ENCODE peak calls at places on chromosomes 16 and 17, in nine cellular contexts. E, H, L, R, O, N, X, G and Y are unnamed samples.

GRCh38 chr17:47239663-47240374 is 13.8 kb upstream of the ITGB3 start:
- DNase-seq in E (no peak), H (no peak), L (peak), R (no peak), O (no peak), N (no peak), X (peak), G (no peak), Y (peak)

GRCh38 chr17:44221072-44221861 is 1.8 kb upstream of the UBTF start:
- DNase-seq in E (peak), H (peak), L (peak), R (peak), O (peak), N (peak), X (peak), G (peak), Y (peak)

GRCh38 chr16:85460252-85460982 is 152.7 kb upstream of the GSE1 start:
- DNase-seq in E (no peak), H (no peak), L (no peak), R (no peak), O (no peak), N (no peak), X (no peak), G (no peak), Y (no peak)

GRCh38 chr16:68475071-68475470 is 26.8 kb upstream of the SMPD3 start:
- DNase-seq in E (no peak), H (no peak), L (no peak), R (no peak), O (no peak), N (no peak), X (no peak), G (no peak), Y (no peak)

GRCh38 chr17:27535178-27535928 is 79.1 kb downstream of the KSR1 start:
- DNase-seq in E (no peak), H (no peak), L (no peak), R (no peak), O (no peak), N (no peak), X (no peak), G (no peak), Y (no peak)

GRCh38 chr17:59342681-59343127 is 11.2 kb downstream of the YPEL2 start:
- DNase-seq in E (peak), H (no peak), L (no peak), R (no peak), O (no peak), N (no peak), X (no peak), G (no peak), Y (no peak)

GRCh38 chr17:70365098-70365583 is 195.8 kb downstream of the KCNJ2 start:
- DNase-seq in E (no peak), H (no peak), L (peak), R (no peak), O (no peak), N (no peak), X (no peak), G (no peak), Y (no peak)

GRCh38 chr17:32496348-32497078 is 9.7 kb downstream of the CDK5R1 start:
- DNase-seq in E (no peak), H (no peak), L (peak), R (no peak), O (no peak), N (no peak), X (peak), G (no peak), Y (no peak)

GRCh38 chr17:41689497-41690299 is 1.0 kb downstream of the EIF1 start:
- DNase-seq in E (peak), H (peak), L (peak), R (peak), O (peak), N (no peak), X (peak), G (no peak), Y (peak)

GRCh38 chr17:30191072-30191471 is 44.4 kb downstream of the SLC6A4 start:
- DNase-seq in E (no peak), H (no peak), L (no peak), R (no peak), O (no peak), N (no peak), X (no peak), G (no peak), Y (no peak)

GRCh38 chr17:7260151-7260550 is 2.1 kb downstream of the CLDN7 start:
- DNase-seq in E (no peak), H (no peak), L (no peak), R (no peak), O (no peak), N (no peak), X (no peak), G (no peak), Y (no peak)

GRCh38 chr17:76635039-76635438 is 8.5 kb downstream of the ST6GALNAC1 start:
- DNase-seq in E (no peak), H (no peak), L (no peak), R (no peak), O (no peak), N (no peak), X (peak), G (no peak), Y (no peak)

GRCh38 chr17:17073627-17074521 is 31.6 kb downstream of the MPRIP start:
- DNase-seq in E (no peak), H (no peak), L (no peak), R (no peak), O (no peak), N (no peak), X (no peak), G (no peak), Y (no peak)

GRCh38 chr17:17028059-17028877 is 14.0 kb upstream of the MPRIP start:
- DNase-seq in E (no peak), H (no peak), L (no peak), R (no peak), O (no peak), N (no peak), X (peak), G (peak), Y (no peak)

GRCh38 chr16:46923513-46924295 is 39.5 kb downstream of the GPT2 start:
- DNase-seq in E (no peak), H (no peak), L (no peak), R (no peak), O (no peak), N (no peak), X (no peak), G (no peak), Y (no peak)

GRCh38 chr17:42107597-42108576 is 4.6 kb downstream of the DHX58 start:
- DNase-seq in E (peak), H (peak), L (peak), R (peak), O (peak), N (no peak), X (no peak), G (peak), Y (peak)

GRCh38 chr16:53115773-53116172 is 61.0 kb downstream of the CHD9 start:
- DNase-seq in E (no peak), H (no peak), L (no peak), R (no peak), O (no peak), N (no peak), X (no peak), G (no peak), Y (no peak)

GRCh38 chr17:72890711-72891110 is 201.8 kb downstream of the SLC39A11 start:
- DNase-seq in E (no peak), H (no peak), L (no peak), R (no peak), O (no peak), N (no peak), X (peak), G (no peak), Y (no peak)

GRCh38 chr17:79095345-79096055 is 20.9 kb downstream of the ENGASE start:
- DNase-seq in E (no peak), H (no peak), L (no peak), R (no peak), O (no peak), N (no peak), X (peak), G (no peak), Y (no peak)

GRCh38 chr16:67100569-67101300 is 9.0 kb upstream of the PHAF1 start:
- DNase-seq in E (no peak), H (peak), L (no peak), R (no peak), O (no peak), N (no peak), X (peak), G (no peak), Y (no peak)

GRCh38 chr16:874366-875181 is 74.0 kb upstream of the GNG13 start:
- DNase-seq in E (no peak), H (no peak), L (no peak), R (no peak), O (no peak), N (no peak), X (no peak), G (no peak), Y (no peak)

GRCh38 chr17:39696731-39697130 is 3.1 kb upstream of the ERBB2 start:
- DNase-seq in E (no peak), H (no peak), L (no peak), R (no peak), O (no peak), N (no peak), X (no peak), G (no peak), Y (no peak)

GRCh38 chr16:65121870-65122723 is at the start of gene CDH11:
- DNase-seq in E (no peak), H (peak), L (no peak), R (peak), O (no peak), N (peak), X (peak), G (no peak), Y (peak)

GRCh38 chr17:51707216-51707615 is 446.9 kb downstream of the UTP18 start:
- DNase-seq in E (no peak), H (no peak), L (no peak), R (no peak), O (no peak), N (no peak), X (no peak), G (no peak), Y (no peak)

GRCh38 chr16:65413861-65414260 is 292.0 kb upstream of the CDH11 start:
- DNase-seq in E (no peak), H (no peak), L (no peak), R (no peak), O (no peak), N (no peak), X (no peak), G (no peak), Y (no peak)

GRCh38 chr17:1186923-1187771 is 7.4 kb upstream of the ABR start:
- DNase-seq in E (peak), H (peak), L (peak), R (peak), O (peak), N (peak), X (peak), G (peak), Y (peak)

GRCh38 chr17:31699281-31699680 is 159.8 kb downstream of the COPRS start:
- DNase-seq in E (no peak), H (no peak), L (peak), R (no peak), O (no peak), N (no peak), X (no peak), G (no peak), Y (peak)

GRCh38 chr16:11105038-11105903 is 150.7 kb downstream of the SOCS1 start:
- DNase-seq in E (no peak), H (no peak), L (peak), R (no peak), O (peak), N (no peak), X (peak), G (peak), Y (no peak)

GRCh38 chr16:57639172-57639571 is 10.7 kb downstream of the ADGRG1 start:
- DNase-seq in E (no peak), H (peak), L (no peak), R (peak), O (peak), N (peak), X (no peak), G (no peak), Y (no peak)

GRCh38 chr16:55832425-55832787 is 490 bp downstream of the CES1 start:
- DNase-seq in E (no peak), H (no peak), L (peak), R (no peak), O (no peak), N (no peak), X (no peak), G (no peak), Y (no peak)

GRCh38 chr16:58510097-58510775 is 5.1 kb upstream of the SETD6 start:
- DNase-seq in E (no peak), H (no peak), L (no peak), R (no peak), O (no peak), N (no peak), X (no peak), G (no peak), Y (no peak)

GRCh38 chr17:76385892-76386786 is 1.7 kb downstream of the SPHK1 start:
- DNase-seq in E (peak), H (no peak), L (peak), R (peak), O (peak), N (no peak), X (peak), G (peak), Y (peak)

GRCh38 chr17:75048396-75048933 is 1.4 kb downstream of the KCTD2 start:
- DNase-seq in E (no peak), H (peak), L (peak), R (no peak), O (no peak), N (no peak), X (no peak), G (no peak), Y (no peak)

GRCh38 chr16:11327277-11328171 is 17.7 kb upstream of the RMI2 start:
- DNase-seq in E (no peak), H (no peak), L (no peak), R (no peak), O (peak), N (no peak), X (no peak), G (peak), Y (peak)

GRCh38 chr17:83203073-83203471 is 123.7 kb downstream of the METRNL start:
- DNase-seq in E (peak), H (no peak), L (peak), R (no peak), O (no peak), N (no peak), X (peak), G (peak), Y (no peak)